ENCODE peak calls at places on chromosome 4, in six cellular contexts. Q, D, W, M, E and K are unnamed samples.

GRCh38 chr4:55397521-55398321 is 2.0 kb downstream of the TMEM165 start:
- DNase-seq in Q (no peak), D (peak; percentile 76), W (no peak), M (no peak), E (no peak), K (no peak)

GRCh38 chr4:6362896-6363295 is 93.2 kb downstream of the WFS1 start:
- DNase-seq in Q (peak; percentile 35), D (peak; percentile 61), W (no peak), M (no peak), E (no peak), K (no peak)

GRCh38 chr4:67918428-67918827 is 34.6 kb upstream of the TMPRSS11D start:
- DNase-seq in Q (no peak), D (no peak), W (no peak), M (no peak), E (peak; percentile 18), K (no peak)

GRCh38 chr4:128371004-128371777 is 83.6 kb upstream of the PGRMC2 start:
- DNase-seq in Q (no peak), D (no peak), W (no peak), M (no peak), E (no peak), K (no peak)

GRCh38 chr4:31896349-31896748 is 1176.2 kb downstream of the PCDH7 start:
- DNase-seq in Q (no peak), D (no peak), W (no peak), M (no peak), E (no peak), K (no peak)

GRCh38 chr4:149493492-149493891 is 322.2 kb downstream of the IQCM start:
- DNase-seq in Q (no peak), D (no peak), W (no peak), M (no peak), E (no peak), K (no peak)

GRCh38 chr4:95560791-95561190 is 12.0 kb upstream of the UNC5C start:
- DNase-seq in Q (no peak), D (no peak), W (no peak), M (peak; percentile 50), E (peak; percentile 55), K (no peak)

GRCh38 chr4:138223191-138223910 is 18.8 kb downstream of the SLC7A11 start:
- DNase-seq in Q (no peak), D (peak; percentile 28), W (no peak), M (no peak), E (no peak), K (no peak)

GRCh38 chr4:40254961-40255721 is 58.3 kb downstream of the RHOH start:
- DNase-seq in Q (no peak), D (peak; percentile 47), W (no peak), M (no peak), E (no peak), K (no peak)

GRCh38 chr4:185304944-185305690 is 90.6 kb downstream of the LRP2BP start:
- DNase-seq in Q (no peak), D (peak; percentile 40), W (no peak), M (peak; percentile 46), E (peak; percentile 58), K (peak; percentile 10)

GRCh38 chr4:55311792-55312490 is 34.1 kb upstream of the SRD5A3 start:
- DNase-seq in Q (no peak), D (peak; percentile 9), W (no peak), M (peak; percentile 6), E (peak; percentile 0), K (no peak)

GRCh38 chr4:101102114-101102752 is 245.1 kb downstream of the PPP3CA start:
- DNase-seq in Q (no peak), D (no peak), W (no peak), M (no peak), E (no peak), K (peak; percentile 17)

GRCh38 chr4:185523862-185524261 is 11.4 kb downstream of the PDLIM3 start:
- DNase-seq in Q (no peak), D (no peak), W (no peak), M (no peak), E (no peak), K (no peak)

GRCh38 chr4:123554263-123554662 is 157.7 kb downstream of the SPRY1 start:
- DNase-seq in Q (no peak), D (no peak), W (no peak), M (no peak), E (no peak), K (no peak)

GRCh38 chr4:82890913-82891727 is at the start of gene SEC31A:
- DNase-seq in Q (peak; percentile 54), D (peak; percentile 97), W (peak; percentile 97), M (peak; percentile 97), E (peak; percentile 80), K (peak; percentile 83)

GRCh38 chr4:186557061-186557460 is 1.7 kb upstream of the MTNR1A start:
- DNase-seq in Q (no peak), D (no peak), W (no peak), M (no peak), E (peak; percentile 24), K (no peak)

GRCh38 chr4:41176357-41176756 is 38.0 kb downstream of the APBB2 start:
- DNase-seq in Q (no peak), D (no peak), W (no peak), M (no peak), E (no peak), K (no peak)

GRCh38 chr4:150082241-150082640 is 4.0 kb downstream of the DCLK2 start:
- DNase-seq in Q (no peak), D (no peak), W (no peak), M (peak; percentile 37), E (no peak), K (no peak)